ENCODE peak calls at places on chromosomes 1 and 21, in nine cellular contexts. C, B, M, N, T, S, L, W and F are unnamed samples. For H3K4me1 and H3K27me3, the result is how much of the 10 kb centered on the place peaks cover.

GRCh38 chr21:15051652-15052554 is 12.9 kb downstream of the NRIP1 start:
- DNase-seq in L (no peak), N (no peak), T (no peak), M (peak), S (no peak), C (no peak), B (no peak), W (no peak), F (no peak)

GRCh38 chr1:46757956-46758304 is 39.0 kb upstream of the EFCAB14 start:
- DNase-seq in L (no peak), C (no peak), S (no peak), W (no peak), N (no peak), M (peak), T (no peak), B (no peak), F (no peak)

GRCh38 chr1:118090130-118090529 is 94.9 kb downstream of the SPAG17 start:
- DNase-seq in B (no peak), W (no peak), M (no peak), T (no peak), S (no peak), C (no peak), L (no peak), N (no peak), F (no peak)

GRCh38 chr1:246068619-246069509 is 438.2 kb downstream of the SMYD3 start:
- DNase-seq in T (no peak), W (no peak), C (no peak), N (no peak), L (no peak), S (no peak), M (no peak), B (no peak), F (no peak)

GRCh38 chr1:25028910-25029599 is 99.0 kb upstream of the RUNX3 start:
- DNase-seq in L (no peak), W (no peak), T (no peak), S (peak), C (no peak), N (no peak), M (no peak), B (no peak), F (no peak)

GRCh38 chr1:209387969-209388329 is 195.6 kb upstream of the CAMK1G start:
- DNase-seq in B (no peak), W (no peak), S (no peak), N (no peak), L (no peak), C (no peak), M (peak), T (no peak), F (no peak)

GRCh38 chr1:192516776-192517297 is 58.7 kb upstream of the RGS1 start:
- DNase-seq in C (peak), N (no peak), M (no peak), S (peak), W (no peak), L (no peak), B (no peak), T (peak), F (no peak)

GRCh38 chr1:174871886-174872285 is 127.9 kb upstream of the CACYBP start:
- DNase-seq in S (no peak), B (no peak), C (no peak), M (peak), L (no peak), T (no peak), N (no peak), W (no peak), F (no peak)

GRCh38 chr1:212211371-212211770 is 73.8 kb upstream of the PPP2R5A start:
- DNase-seq in N (no peak), C (no peak), L (no peak), S (no peak), W (no peak), T (no peak), M (no peak), B (no peak), F (no peak)

GRCh38 chr1:233112184-233113008 is 162.0 kb downstream of the NTPCR start:
- DNase-seq in L (no peak), T (no peak), S (no peak), N (peak), C (no peak), W (no peak), M (peak), B (no peak), F (no peak)

GRCh38 chr21:34946385-34947121 is 102.5 kb downstream of the RUNX1 start:
- DNase-seq in N (no peak), S (no peak), B (no peak), C (no peak), W (no peak), L (no peak), T (no peak), M (peak), F (no peak)

GRCh38 chr1:934991-935750 is 11.4 kb downstream of the SAMD11 start:
- DNase-seq in W (no peak), M (no peak), N (peak), S (no peak), T (no peak), L (no peak), B (no peak), C (no peak), F (peak)

GRCh38 chr21:38984982-38985422 is 179.3 kb downstream of the ETS2 start:
- DNase-seq in T (no peak), L (no peak), B (no peak), C (no peak), S (peak), M (no peak), N (no peak), W (no peak), F (no peak)

GRCh38 chr1:16960560-16961296 is 19.7 kb downstream of the MFAP2 start:
- DNase-seq in C (peak), L (peak), W (peak), T (peak), B (peak), N (peak), S (peak), M (peak), F (peak)

GRCh38 chr1:118151312-118151937 is 33.6 kb downstream of the SPAG17 start:
- DNase-seq in M (peak), B (peak), L (no peak), C (peak), S (no peak), T (no peak), W (peak), N (peak), F (peak)

GRCh38 chr1:113199718-113200455 is 126.9 kb downstream of the LRIG2 start:
- DNase-seq in W (no peak), T (no peak), N (peak), C (no peak), S (no peak), B (no peak), M (peak), L (no peak), F (no peak)

GRCh38 chr1:202237052-202237451 is 43.5 kb downstream of the LGR6 start:
- DNase-seq in B (peak), M (peak), T (no peak), N (peak), S (no peak), L (peak), C (no peak), W (no peak), F (no peak)

GRCh38 chr21:14686466-14687276 is 140.6 kb upstream of the SAMSN1 start:
- DNase-seq in L (no peak), N (no peak), M (no peak), T (no peak), C (no peak), S (no peak), B (no peak), W (no peak), F (no peak)

GRCh38 chr1:243513726-243514491 is 258.1 kb downstream of the SDCCAG8 start:
- DNase-seq in M (no peak), W (no peak), L (no peak), B (no peak), S (no peak), T (no peak), C (no peak), N (no peak), F (no peak)

GRCh38 chr1:24304763-24305162 is 14.4 kb upstream of the GRHL3 start:
- DNase-seq in T (no peak), C (no peak), L (no peak), W (no peak), M (no peak), S (no peak), N (no peak), B (no peak), F (no peak)

GRCh38 chr21:38743772-38744529 is 61.8 kb upstream of the ETS2 start:
- DNase-seq in N (no peak), S (no peak), C (no peak), B (no peak), T (no peak), L (no peak), M (no peak), W (no peak), F (no peak)

GRCh38 chr1:2451744-2452582 is 24.1 kb upstream of the PLCH2 start:
- DNase-seq in L (no peak), M (no peak), S (no peak), B (no peak), C (no peak), N (no peak), W (no peak), T (no peak), F (no peak)

GRCh38 chr21:29360799-29361765 is 62.4 kb downstream of the BACH1 start:
- DNase-seq in T (no peak), C (peak), N (no peak), B (peak), W (no peak), S (no peak), M (peak), L (no peak), F (no peak)

GRCh38 chr1:33818071-33818470 is 45.8 kb upstream of the HMGB4 start:
- DNase-seq in W (no peak), S (no peak), M (peak), T (no peak), C (no peak), L (no peak), B (peak), N (peak), F (no peak)

GRCh38 chr21:16942703-16943102 is 570.1 kb upstream of the CXADR start:
- DNase-seq in M (peak), C (no peak), N (peak), S (no peak), T (no peak), L (no peak), W (no peak), B (no peak), F (no peak)

GRCh38 chr1:165894591-165894990 is 67.2 kb downstream of the UCK2 start:
- DNase-seq in L (no peak), N (peak), T (no peak), S (no peak), B (no peak), M (peak), W (no peak), C (no peak), F (no peak)

GRCh38 chr1:46456411-46456963 is 33.1 kb upstream of the DMBX1 start:
- DNase-seq in C (no peak), M (no peak), L (no peak), B (no peak), W (no peak), N (no peak), S (no peak), T (no peak), F (peak)

DNA sequence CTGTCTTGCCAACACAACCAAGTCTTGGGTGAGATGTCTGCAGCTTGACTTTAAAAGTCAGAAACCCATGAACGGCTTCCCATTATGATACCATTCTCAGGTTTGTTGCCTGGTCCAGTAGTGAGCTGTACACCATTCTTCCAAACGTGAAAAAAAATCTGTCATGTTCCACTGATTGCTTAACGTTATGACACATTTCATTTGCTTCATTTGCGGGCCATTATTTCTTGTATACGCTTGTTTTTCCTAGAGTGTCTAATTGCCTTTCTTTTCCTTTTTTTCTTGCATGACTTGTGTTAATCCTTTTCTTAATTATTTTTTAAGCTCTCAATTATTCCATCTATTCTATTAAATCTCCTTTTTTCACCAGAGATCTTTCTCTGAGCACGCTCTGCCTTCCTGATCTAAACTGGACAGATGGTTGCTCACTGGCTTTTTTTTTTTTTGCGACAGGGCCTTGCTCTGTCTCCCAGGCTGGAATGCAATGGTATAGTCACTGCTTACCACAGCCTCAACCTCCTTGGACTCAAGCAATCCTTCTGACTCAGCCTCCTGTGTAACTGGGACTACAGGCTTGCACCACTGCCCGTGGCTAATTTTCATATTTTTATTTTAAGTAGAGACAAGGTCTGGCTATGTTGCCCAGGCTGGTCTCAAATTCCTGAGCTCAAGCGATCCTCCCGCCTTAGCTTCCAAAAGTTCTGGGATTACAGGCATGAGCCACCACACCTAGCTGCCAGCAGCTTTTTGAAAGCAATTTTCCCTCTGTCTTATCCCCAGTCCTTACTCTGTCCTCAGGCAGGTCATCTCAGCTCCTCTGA is 31.7 kb upstream of the CAMTA1 start:
- DNase-seq in N (no peak), B (no peak), C (no peak), M (no peak), T (no peak), S (no peak), W (no peak), L (no peak), F (no peak)
- H3K4me3 ChIP-seq in N (no peak), B (no peak), C (no peak), M (no peak), T (no peak), S (no peak), W (no peak), L (no peak), F (no peak)

DNA sequence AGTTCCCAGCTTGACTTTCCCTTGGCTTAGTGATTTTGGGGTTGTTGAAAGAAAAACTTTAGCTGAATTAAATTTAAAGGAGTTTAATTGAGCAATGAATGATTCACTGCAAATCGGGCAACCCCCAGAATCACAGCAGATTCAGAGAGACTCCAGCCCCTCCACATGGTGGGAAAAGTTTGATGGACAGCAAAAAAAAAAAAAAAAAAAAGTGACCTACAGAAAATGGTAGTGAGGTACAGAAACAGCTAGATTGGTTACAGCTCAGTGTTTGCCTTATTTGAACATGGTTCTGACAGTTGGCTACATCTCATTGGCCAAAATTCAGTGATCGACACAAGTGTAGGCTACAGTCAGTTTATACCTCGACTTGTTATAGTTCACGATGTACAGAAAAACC is 12.6 kb upstream of the IFNAR2 start:
- DNase-seq in T (no peak), S (no peak), C (no peak), N (peak), M (no peak), W (no peak), B (no peak), L (no peak), F (no peak)
- H3K4me1 ChIP-seq in T (under half), S (half or more), C (half or more), N (under half), M (under half), W (under half), B (under half), L (under half), F (under half)

DNA sequence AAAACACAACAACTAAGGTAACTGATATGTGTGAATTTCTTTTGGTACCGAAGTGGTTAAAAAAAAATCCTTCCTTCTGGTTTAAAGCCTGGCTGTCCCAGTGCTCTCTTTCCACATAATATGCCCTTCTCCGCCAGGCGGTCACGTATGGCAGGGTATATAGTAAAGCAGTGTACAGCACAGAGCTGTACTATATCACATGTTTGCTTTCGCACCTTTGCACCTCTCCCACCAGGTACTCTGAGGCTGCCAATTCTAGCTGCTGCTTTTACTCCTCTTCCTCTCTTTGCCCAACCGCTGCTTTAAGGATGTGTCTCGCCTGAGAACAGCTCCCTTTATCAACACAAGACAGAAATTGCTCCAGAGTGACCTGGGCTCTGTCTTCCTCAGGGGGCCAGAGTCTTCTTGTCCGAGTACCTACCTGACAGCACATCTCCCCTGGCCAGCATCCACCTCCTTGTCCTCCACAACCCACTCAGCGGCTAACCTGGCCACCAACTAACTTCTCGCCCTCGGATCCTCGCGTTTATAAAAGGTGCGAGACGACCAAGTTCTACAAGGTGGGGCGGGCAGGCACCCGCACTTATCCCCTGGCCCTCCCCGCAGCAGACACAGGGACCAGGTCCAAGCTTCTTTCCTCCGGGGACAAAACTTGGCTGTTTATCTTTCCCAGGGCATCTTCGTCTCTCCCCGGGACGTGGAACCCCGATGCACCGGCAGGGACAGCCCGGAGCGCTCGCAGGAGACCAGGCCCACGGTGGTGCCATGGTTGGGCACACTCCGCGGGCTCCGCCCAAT is 1.6 kb downstream of the COLGALT2 start:
- DNase-seq in W (no peak), L (peak), B (no peak), N (no peak), M (peak), T (no peak), S (no peak), C (no peak), F (no peak)
- H3K27me3 ChIP-seq in W (under half), L (under half), B (under half), N (half or more), M (under half), T (under half), S (under half), C (under half), F (under half)

GRCh38 chr1:150971583-150972416 is 2.8 kb downstream of the CERS2 start:
- DNase-seq in M (peak), C (no peak), T (no peak), B (peak), W (no peak), S (no peak), N (peak), L (no peak), F (no peak)
- H3K4me3 ChIP-seq in M (no peak), C (no peak), T (no peak), B (no peak), W (peak), S (no peak), N (peak), L (peak), F (no peak)

DNA sequence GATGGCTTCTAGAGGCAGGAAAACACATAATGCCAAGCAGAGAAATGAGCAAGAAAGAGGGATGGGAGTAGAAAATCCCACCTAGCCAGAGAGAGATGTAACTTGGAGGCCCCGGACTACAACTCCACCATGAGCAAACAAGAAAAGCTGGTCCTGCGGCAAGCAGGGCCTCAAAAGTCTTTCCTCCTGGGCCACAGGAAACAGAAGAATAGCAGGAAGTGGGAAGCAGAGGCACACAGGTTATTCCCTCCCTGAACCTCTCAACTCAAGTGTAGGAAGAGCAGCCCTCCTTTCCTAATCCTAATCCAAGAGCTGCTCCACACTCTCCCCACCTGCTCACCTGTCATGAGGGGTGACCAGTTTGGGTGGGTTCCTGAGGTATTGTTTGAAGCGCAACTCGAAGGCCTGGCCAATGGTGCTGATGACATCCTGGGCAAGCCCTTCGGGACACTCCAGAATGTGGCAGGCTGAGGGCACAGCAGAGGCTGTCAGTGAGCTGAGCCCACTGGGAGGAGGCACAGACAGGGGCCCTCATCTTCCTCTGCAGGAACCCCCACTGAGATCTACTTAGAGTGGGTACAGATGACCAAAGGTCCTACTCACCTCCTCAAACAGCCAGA is 3.1 kb downstream of the SHC1 start:
- DNase-seq in W (no peak), T (no peak), B (no peak), L (no peak), S (no peak), M (no peak), C (no peak), N (no peak), F (no peak)
- H3K4me1 ChIP-seq in W (half or more), T (under half), B (under half), L (under half), S (under half), M (under half), C (under half), N (under half), F (under half)

DNA sequence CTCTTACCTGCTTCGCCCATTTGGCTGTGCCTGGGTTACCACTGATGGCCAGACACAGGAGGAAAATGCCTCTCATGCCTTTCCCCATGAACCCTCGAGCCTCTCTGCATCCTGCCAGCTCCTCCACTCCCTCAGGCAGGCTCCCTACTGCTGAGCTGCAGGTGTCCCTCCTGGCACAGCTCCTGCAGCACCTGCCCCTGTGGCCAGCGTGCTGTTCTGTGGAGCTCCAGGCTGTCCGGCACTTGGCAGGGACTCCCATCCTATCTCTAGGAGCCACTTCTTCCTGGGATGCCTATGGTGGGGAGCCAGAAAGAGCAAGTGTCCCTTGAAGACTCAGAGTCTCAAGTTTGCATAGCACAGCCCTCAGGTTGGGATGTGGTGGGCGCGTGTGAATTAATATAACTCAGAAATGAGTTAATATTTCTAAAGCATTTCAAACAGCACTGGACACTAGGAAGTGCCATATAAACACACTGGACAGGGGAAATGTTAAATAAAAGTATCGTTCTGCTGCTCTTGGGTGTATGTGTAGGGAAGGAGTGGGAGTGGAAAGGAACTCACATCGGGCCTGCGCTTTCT is 2.6 kb downstream of the LRRC71 start:
- DNase-seq in B (no peak), T (no peak), L (no peak), M (no peak), S (no peak), C (no peak), W (peak), N (no peak), F (peak)
- H3K27me3 ChIP-seq in B (under half), T (half or more), L (half or more), M (half or more), S (under half), C (half or more), W (half or more), N (half or more), F (under half)

GRCh38 chr21:31732891-31733520 is 1.1 kb upstream of the SCAF4 start:
- DNase-seq in C (no peak), N (peak), T (peak), B (peak), M (peak), S (peak), W (no peak), L (peak), F (no peak)
- H3K4me3 ChIP-seq in C (peak), N (peak), T (peak), B (peak), M (no peak), S (peak), W (peak), L (peak), F (peak)

GRCh38 chr1:221069178-221069903 is 190.1 kb downstream of the HLX start:
- DNase-seq in N (peak), B (no peak), W (no peak), T (no peak), M (peak), C (no peak), L (no peak), S (no peak), F (no peak)
- H3K4me1 ChIP-seq in N (under half), B (under half), W (under half), T (under half), M (under half), C (under half), L (under half), S (under half), F (under half)